ENCODE peak calls at places on chromosomes 3 and 15, in four cellular contexts. One of them, this sample, is unnamed.

GRCh38 chr15:81767076-81767475 is 278.7 kb downstream of the MEX3B start:
- DNase-seq in A549: no peak
- DNase-seq in K562: no peak
- DNase-seq in H1: no peak
- DNase-seq in this sample: no peak

GRCh38 chr3:162122405-162122804 is 625.8 kb downstream of the OTOL1 start:
- DNase-seq in A549: no peak
- DNase-seq in K562: no peak
- DNase-seq in H1: no peak
- DNase-seq in this sample: no peak

GRCh38 chr3:72529084-72529483 is 319.2 kb downstream of the SHQ1 start:
- DNase-seq in A549: no peak
- DNase-seq in K562: no peak
- DNase-seq in H1: no peak
- DNase-seq in this sample: no peak

GRCh38 chr3:108008106-108008505 is 82.7 kb downstream of the CD47 start:
- DNase-seq in A549: no peak
- DNase-seq in K562: no peak
- DNase-seq in H1: no peak
- DNase-seq in this sample: no peak

GRCh38 chr3:63918321-63918720 is 6.1 kb upstream of the SCAANT1 start:
- DNase-seq in A549: no peak
- DNase-seq in K562: no peak
- DNase-seq in H1: no peak
- DNase-seq in this sample: no peak

GRCh38 chr15:39154136-39154770 is 426.6 kb upstream of the THBS1 start:
- DNase-seq in A549: no peak
- DNase-seq in K562: no peak
- DNase-seq in H1: no peak
- DNase-seq in this sample: no peak

GRCh38 chr3:133927543-133928066 is 31.9 kb upstream of the RAB6B start:
- DNase-seq in A549: no peak
- DNase-seq in K562: peak; percentile 70
- DNase-seq in H1: peak; percentile 87
- DNase-seq in this sample: peak; percentile 53

GRCh38 chr15:57340673-57341259 is 35.5 kb upstream of the CGNL1 start:
- DNase-seq in A549: peak; percentile 76
- DNase-seq in K562: peak; percentile 72
- DNase-seq in H1: no peak
- DNase-seq in this sample: peak; percentile 61

GRCh38 chr3:128845695-128846491 is 33.5 kb upstream of the ACAD9 start:
- DNase-seq in A549: peak; percentile 53
- DNase-seq in K562: peak; percentile 86
- DNase-seq in H1: peak; percentile 97
- DNase-seq in this sample: peak; percentile 96

GRCh38 chr3:192352142-192352541 is 375.2 kb downstream of the FGF12 start:
- DNase-seq in A549: no peak
- DNase-seq in K562: no peak
- DNase-seq in H1: no peak
- DNase-seq in this sample: no peak

GRCh38 chr3:182530316-182530715 is 263.0 kb upstream of the ATP11B start:
- DNase-seq in A549: no peak
- DNase-seq in K562: no peak
- DNase-seq in H1: no peak
- DNase-seq in this sample: no peak

GRCh38 chr3:196988241-196989029 is 19.8 kb upstream of the PIGZ start:
- DNase-seq in A549: peak; percentile 44
- DNase-seq in K562: peak; percentile 97
- DNase-seq in H1: no peak
- DNase-seq in this sample: peak; percentile 59

GRCh38 chr3:60017631-60018030 is 967.8 kb upstream of the CFAP20DC start:
- DNase-seq in A549: no peak
- DNase-seq in K562: no peak
- DNase-seq in H1: no peak
- DNase-seq in this sample: no peak

GRCh38 chr15:49979705-49980382 is 139.2 kb downstream of the ATP8B4 start:
- DNase-seq in A549: no peak
- DNase-seq in K562: no peak
- DNase-seq in H1: no peak
- DNase-seq in this sample: no peak

GRCh38 chr3:51966941-51967383 is 292 bp downstream of the PCBP4 start:
- DNase-seq in A549: no peak
- DNase-seq in K562: no peak
- DNase-seq in H1: peak; percentile 71
- DNase-seq in this sample: no peak

GRCh38 chr15:90749754-90750153 is 32.6 kb downstream of the BLM start:
- DNase-seq in A549: no peak
- DNase-seq in K562: no peak
- DNase-seq in H1: no peak
- DNase-seq in this sample: no peak

GRCh38 chr3:38580450-38581382 is 68.8 kb downstream of the SCN5A start:
- DNase-seq in A549: no peak
- DNase-seq in K562: no peak
- DNase-seq in H1: peak; percentile 36
- DNase-seq in this sample: no peak

GRCh38 chr3:2659896-2660295 is 450.3 kb downstream of the IL5RA start:
- DNase-seq in A549: no peak
- DNase-seq in K562: no peak
- DNase-seq in H1: no peak
- DNase-seq in this sample: no peak

GRCh38 chr3:62607287-62608029 is 234.1 kb upstream of the FEZF2 start:
- DNase-seq in A549: no peak
- DNase-seq in K562: no peak
- DNase-seq in H1: no peak
- DNase-seq in this sample: no peak

GRCh38 chr15:38683382-38684242 is 119.0 kb upstream of the RASGRP1 start:
- DNase-seq in A549: peak; percentile 38
- DNase-seq in K562: peak; percentile 62
- DNase-seq in H1: peak; percentile 58
- DNase-seq in this sample: peak; percentile 65

GRCh38 chr3:185366913-185367312 is 4.0 kb downstream of the MAP3K13 start:
- DNase-seq in A549: no peak
- DNase-seq in K562: no peak
- DNase-seq in H1: no peak
- DNase-seq in this sample: no peak

DNA sequence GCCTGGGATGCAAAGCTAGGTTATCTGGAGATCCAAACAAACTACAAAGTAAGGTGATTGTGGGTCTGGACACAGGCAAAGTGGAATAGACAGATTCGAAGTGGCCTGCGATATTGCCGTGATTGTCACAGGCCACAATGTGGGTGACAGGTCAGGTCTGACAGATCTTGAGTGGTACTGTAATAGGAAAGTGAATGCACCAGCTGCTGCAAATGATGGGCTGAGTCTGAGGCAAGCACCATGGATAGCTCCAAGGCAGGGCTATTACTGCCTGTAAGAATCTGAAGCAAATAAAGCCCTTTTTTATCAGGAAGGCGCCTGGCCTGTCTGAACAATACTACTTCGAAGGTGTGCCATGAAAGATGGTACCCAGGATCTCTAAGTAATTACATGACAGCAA is 10.0 kb downstream of the ARMC8 start:
- DNase-seq in A549: no peak
- DNase-seq in K562: peak; percentile 56
- DNase-seq in H1: no peak
- DNase-seq in this sample: peak; percentile 47
- TF ChIP-seq USF2 in A549: no peak
- TF ChIP-seq USF2 in K562: no peak
- TF ChIP-seq USF2 in H1: no peak
- TF ChIP-seq USF2 in this sample: no peak

DNA sequence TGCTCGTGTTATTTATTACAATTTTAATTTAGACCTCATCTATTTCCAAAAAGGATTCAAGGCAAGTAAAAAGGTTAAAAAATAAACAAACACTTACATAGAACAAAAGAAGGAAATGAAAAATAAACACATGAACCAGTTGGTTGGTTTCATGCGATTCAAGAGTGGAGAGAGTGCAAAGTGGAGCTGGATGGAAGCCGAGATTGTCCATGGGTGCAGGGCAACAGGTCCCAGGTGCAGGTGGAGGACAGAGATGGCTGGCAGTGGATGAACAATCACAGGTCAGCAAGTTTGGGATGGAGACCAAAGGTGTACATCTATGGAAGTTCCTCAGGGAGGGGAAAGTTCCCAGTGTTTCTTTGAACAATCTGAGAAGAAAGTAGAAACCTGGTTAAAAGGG is 11.6 kb upstream of the SEMA5B start:
- DNase-seq in A549: no peak
- DNase-seq in K562: no peak
- DNase-seq in H1: no peak
- DNase-seq in this sample: no peak
- TF ChIP-seq USF2 in A549: no peak
- TF ChIP-seq USF2 in K562: no peak
- TF ChIP-seq USF2 in H1: no peak
- TF ChIP-seq USF2 in this sample: no peak

GRCh38 chr3:150147776-150148175 is 177.1 kb upstream of the PFN2 start:
- DNase-seq in A549: no peak
- DNase-seq in K562: no peak
- DNase-seq in H1: no peak
- DNase-seq in this sample: no peak
- TF ChIP-seq USF2 in A549: no peak
- TF ChIP-seq USF2 in K562: no peak
- TF ChIP-seq USF2 in H1: no peak
- TF ChIP-seq USF2 in this sample: no peak

GRCh38 chr3:142861926-142862325 is 27.0 kb downstream of the PCOLCE2 start:
- DNase-seq in A549: no peak
- DNase-seq in K562: no peak
- DNase-seq in H1: no peak
- DNase-seq in this sample: no peak

GRCh38 chr3:142863010-142863787 is 25.7 kb downstream of the PCOLCE2 start:
- DNase-seq in A549: no peak
- DNase-seq in K562: no peak
- DNase-seq in H1: no peak
- DNase-seq in this sample: no peak

GRCh38 chr3:142863965-142864924 is 24.6 kb downstream of the PCOLCE2 start:
- DNase-seq in A549: no peak
- DNase-seq in K562: no peak
- DNase-seq in H1: no peak
- DNase-seq in this sample: no peak

DNA sequence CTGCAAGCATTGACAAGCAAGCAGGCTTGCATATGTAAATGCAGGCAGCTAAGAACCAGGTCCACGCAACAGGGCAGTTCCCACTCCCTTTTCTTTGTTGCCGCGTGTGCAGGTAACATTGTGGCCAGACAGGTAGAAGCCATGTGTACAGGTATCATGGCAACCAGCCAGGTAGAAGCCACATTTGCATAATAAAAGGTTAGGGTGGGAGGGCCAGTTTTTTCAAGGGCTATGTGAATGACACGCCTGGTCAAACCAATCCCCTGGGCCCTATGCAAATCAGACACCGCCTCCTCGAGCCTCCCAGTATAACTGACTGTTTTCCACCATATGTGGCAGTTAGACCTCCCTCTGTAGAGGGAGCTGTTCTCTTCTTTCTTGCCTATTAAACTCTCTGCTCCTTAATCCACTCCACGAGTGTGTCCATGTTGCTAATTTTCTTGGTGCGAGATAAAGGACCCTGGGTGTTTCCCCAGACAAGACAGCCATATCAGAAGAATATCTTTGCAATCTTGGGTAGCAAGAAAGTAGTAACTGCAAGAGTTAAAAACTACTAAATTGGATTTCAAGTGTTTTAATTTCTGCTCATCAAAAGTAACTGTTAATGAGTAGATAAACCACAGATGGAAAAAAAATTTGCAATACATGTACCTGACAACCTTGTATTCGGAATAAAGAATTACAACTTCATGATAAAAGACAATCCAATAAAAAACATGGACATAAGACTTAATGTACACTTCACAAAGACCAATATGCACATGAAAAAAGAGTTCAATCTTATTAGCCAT is 21.8 kb downstream of the PCOLCE2 start:
- DNase-seq in A549: peak; percentile 51
- DNase-seq in K562: peak; percentile 76
- DNase-seq in H1: peak; percentile 76
- DNase-seq in this sample: peak; percentile 86
- TF ChIP-seq USF2 in A549: no peak
- TF ChIP-seq USF2 in K562: no peak
- TF ChIP-seq USF2 in H1: no peak
- TF ChIP-seq USF2 in this sample: no peak

This sample was measured in WTC11.